ENCODE peak calls at places on chromosomes 2 and 18, in eight cellular contexts. E is activated CD4-positive, alpha-beta T cell treated with anti-CD3 and anti-CD28 coated beads, Interleukin-2, amount 10 ng/mL, durations not matched to agents 7 days and 5 days; T is activated T-helper 1 cell treated with anti-CD3 and anti-CD28 coated beads, Interleukin-12 subunit alpha, Interleukin-12 subunit beta, Interleukin-2, Interleukin-4 antibody, amounts not matched to agents 30 ng/mL and 10 ng/mL and 1 ng/mL, durations not matched to agents 14 hours and 24 hours and 36 hours; R is HEK293T; Q is T-helper 2 cell; J is nephron progenitor cell; U is HL-60; K is cardiac septum. A is an unnamed sample.

GRCh38 chr2:27189989-27190388 is 21.9 kb upstream of the ATRAID start:
- DNase-seq in E (no peak), T (no peak), R (no peak), Q (no peak), J (no peak), U (no peak), K (no peak), A (no peak)

GRCh38 chr2:60706021-60706420 is 50.0 kb upstream of the PAPOLG start:
- DNase-seq in E (no peak), T (no peak), R (no peak), Q (no peak), J (no peak), U (no peak), K (no peak), A (no peak)

GRCh38 chr2:98088261-98088660 is 1.3 kb downstream of the VWA3B start:
- DNase-seq in E (no peak), T (no peak), R (no peak), Q (no peak), J (no peak), U (peak), K (no peak), A (no peak)

GRCh38 chr18:32378705-32379104 is 92.0 kb downstream of the GAREM1 start:
- DNase-seq in E (no peak), T (no peak), R (no peak), Q (no peak), J (no peak), U (no peak), K (no peak), A (no peak)

GRCh38 chr2:72919414-72920316 is 2.3 kb downstream of the EMX1 start:
- DNase-seq in E (no peak), T (no peak), R (no peak), Q (no peak), J (peak), U (no peak), K (peak), A (no peak)

GRCh38 chr2:150924862-150925261 is 336.8 kb downstream of the RBM43 start:
- DNase-seq in E (no peak), T (no peak), R (no peak), Q (no peak), J (no peak), U (no peak), K (no peak), A (no peak)

GRCh38 chr18:11114653-11115052 is 34.7 kb downstream of the PIEZO2 start:
- DNase-seq in E (no peak), T (no peak), R (no peak), Q (no peak), J (no peak), U (no peak), K (no peak), A (no peak)

GRCh38 chr2:48601349-48601748 is 16.3 kb upstream of the GTF2A1L start:
- DNase-seq in E (peak), T (no peak), R (peak), Q (no peak), J (peak), U (peak), K (no peak), A (no peak)

GRCh38 chr18:59874166-59874565 is 25.6 kb upstream of the PMAIP1 start:
- DNase-seq in E (no peak), T (no peak), R (no peak), Q (no peak), J (no peak), U (no peak), K (no peak), A (no peak)

GRCh38 chr2:234333168-234334130 is 163.4 kb downstream of the ARL4C start:
- DNase-seq in E (no peak), T (no peak), R (no peak), Q (no peak), J (no peak), U (no peak), K (no peak), A (no peak)

GRCh38 chr18:68215931-68216330 is 499.0 kb downstream of the TMX3 start:
- DNase-seq in E (no peak), T (no peak), R (no peak), Q (no peak), J (no peak), U (no peak), K (no peak), A (no peak)

GRCh38 chr18:48767090-48767670 is 183.6 kb downstream of the SMAD7 start:
- DNase-seq in E (no peak), T (no peak), R (no peak), Q (no peak), J (peak), U (no peak), K (no peak), A (no peak)

GRCh38 chr2:29650634-29651097 is 270.7 kb downstream of the ALK start:
- DNase-seq in E (no peak), T (no peak), R (no peak), Q (no peak), J (no peak), U (no peak), K (no peak), A (no peak)

GRCh38 chr2:30641765-30642341 is 165.4 kb downstream of the CAPN13 start:
- DNase-seq in E (no peak), T (no peak), R (no peak), Q (no peak), J (no peak), U (peak), K (no peak), A (no peak)

GRCh38 chr2:239379641-239380170 is 21.1 kb downstream of the HDAC4 start:
- DNase-seq in E (no peak), T (no peak), R (no peak), Q (no peak), J (no peak), U (no peak), K (no peak), A (no peak)

GRCh38 chr2:12167525-12168317 is 421.3 kb downstream of the LPIN1 start:
- DNase-seq in E (no peak), T (no peak), R (no peak), Q (no peak), J (peak), U (no peak), K (no peak), A (no peak)

GRCh38 chr2:37306024-37306423 is 18.6 kb downstream of the PRKD3 start:
- DNase-seq in E (no peak), T (no peak), R (no peak), Q (no peak), J (no peak), U (no peak), K (no peak), A (no peak)

GRCh38 chr2:195649629-195650190 is 7.3 kb upstream of the SLC39A10 start:
- DNase-seq in E (no peak), T (no peak), R (no peak), Q (no peak), J (no peak), U (no peak), K (no peak), A (no peak)

GRCh38 chr2:240467659-240468299 is 32.3 kb downstream of the GPC1 start:
- DNase-seq in E (peak), T (no peak), R (no peak), Q (no peak), J (peak), U (no peak), K (peak), A (no peak)

GRCh38 chr18:9022397-9023170 is 79.9 kb upstream of the NDUFV2 start:
- DNase-seq in E (no peak), T (no peak), R (no peak), Q (no peak), J (no peak), U (no peak), K (no peak), A (no peak)

GRCh38 chr2:109193807-109194702 is 65.0 kb downstream of the SH3RF3 start:
- DNase-seq in E (no peak), T (no peak), R (no peak), Q (no peak), J (no peak), U (no peak), K (no peak), A (no peak)

GRCh38 chr18:3520230-3521085 is 70.5 kb downstream of the TGIF1 start:
- DNase-seq in E (no peak), T (no peak), R (no peak), Q (no peak), J (no peak), U (no peak), K (no peak), A (no peak)

GRCh38 chr2:127887452-127888219 is 1.9 kb upstream of the AMMECR1L start:
- DNase-seq in E (no peak), T (no peak), R (no peak), Q (no peak), J (no peak), U (no peak), K (no peak), A (no peak)

GRCh38 chr18:25830787-25831186 is 259.6 kb downstream of the SS18 start:
- DNase-seq in E (no peak), T (no peak), R (no peak), Q (no peak), J (no peak), U (no peak), K (no peak), A (no peak)

GRCh38 chr2:199444749-199445148 is 13.0 kb downstream of the SATB2 start:
- DNase-seq in E (no peak), T (no peak), R (no peak), Q (no peak), J (no peak), U (no peak), K (no peak), A (no peak)

GRCh38 chr18:13629841-13630747 is 96.3 kb downstream of the FAM210A start:
- DNase-seq in E (peak), T (no peak), R (peak), Q (no peak), J (peak), U (peak), K (no peak), A (peak)

GRCh38 chr2:133504566-133505505 is 63.4 kb downstream of the NCKAP5 start:
- DNase-seq in E (no peak), T (no peak), R (no peak), Q (no peak), J (no peak), U (no peak), K (no peak), A (no peak)

GRCh38 chr18:38545071-38545470 is 979.5 kb upstream of the CELF4 start:
- DNase-seq in E (no peak), T (no peak), R (peak), Q (no peak), J (peak), U (no peak), K (no peak), A (no peak)

GRCh38 chr18:69885841-69886531 is 61.7 kb downstream of the CD226 start:
- DNase-seq in E (peak), T (no peak), R (no peak), Q (peak), J (no peak), U (no peak), K (no peak), A (no peak)

GRCh38 chr2:197191948-197192338 is 118.6 kb downstream of the ANKRD44 start:
- DNase-seq in E (peak), T (no peak), R (no peak), Q (peak), J (no peak), U (no peak), K (no peak), A (no peak)

GRCh38 chr2:111149882-111150455 is 29.3 kb downstream of the BCL2L11 start:
- DNase-seq in E (no peak), T (no peak), R (no peak), Q (no peak), J (no peak), U (no peak), K (no peak), A (no peak)

GRCh38 chr2:237692601-237693079 is 65.3 kb downstream of the LRRFIP1 start:
- DNase-seq in E (no peak), T (no peak), R (no peak), Q (no peak), J (peak), U (no peak), K (no peak), A (no peak)

A was measured in naive thymus-derived CD4-positive, alpha-beta T cell.